ENCODE peak calls at places on chromosomes 6 and 20, in four cellular contexts. B is IMR-90, R is PC-9, J is left lung. O is an unnamed sample.

GRCh38 chr6:151137441-151137984 is 102.3 kb upstream of the AKAP12 start:
- DNase-seq in R (no peak), J (no peak), B (no peak), O (no peak)

GRCh38 chr6:156880913-156881312 is 103.7 kb downstream of the ARID1B start:
- DNase-seq in J (no peak), B (no peak), R (no peak), O (no peak)

GRCh38 chr6:89972024-89972381 is 77.7 kb downstream of the GJA10 start:
- DNase-seq in J (peak; percentile 78), B (no peak), R (no peak), O (no peak)

GRCh38 chr6:137451926-137452325 is 42.3 kb downstream of the OLIG3 start:
- DNase-seq in B (peak; percentile 87), R (no peak), J (no peak), O (no peak)

GRCh38 chr6:6892706-6893601 is 214.8 kb upstream of the RREB1 start:
- DNase-seq in B (no peak), J (no peak), R (no peak), O (peak; percentile 31)

GRCh38 chr20:20820780-20821495 is 108.5 kb upstream of the RALGAPA2 start:
- DNase-seq in B (no peak), R (no peak), J (no peak), O (no peak)

GRCh38 chr6:155645328-155645727 is 189.7 kb upstream of the NOX3 start:
- DNase-seq in B (peak; percentile 62), J (no peak), R (no peak), O (no peak)

GRCh38 chr20:14622796-14623195 is 285.4 kb upstream of the FLRT3 start:
- DNase-seq in J (no peak), R (peak; percentile 18), B (peak; percentile 2), O (no peak)

GRCh38 chr6:111589366-111589765 is 16.3 kb downstream of the TRAF3IP2 start:
- DNase-seq in B (peak; percentile 83), J (no peak), R (peak; percentile 75), O (no peak)

GRCh38 chr6:146896960-146897701 is 298.4 kb downstream of the ADGB start:
- DNase-seq in R (no peak), J (no peak), B (no peak), O (no peak)

GRCh38 chr20:5212897-5213296 is 86.1 kb downstream of the CDS2 start:
- DNase-seq in R (no peak), J (no peak), B (no peak), O (no peak)

GRCh38 chr6:17493286-17493685 is 99.9 kb downstream of the CAP2 start:
- DNase-seq in J (no peak), B (peak; percentile 85), R (peak; percentile 8), O (no peak)

GRCh38 chr20:642398-643174 is 10.4 kb downstream of the SRXN1 start:
- DNase-seq in R (no peak), J (peak; percentile 76), B (no peak), O (peak; percentile 62)

GRCh38 chr6:22149081-22149480 is 147.8 kb downstream of the PRL start:
- DNase-seq in J (no peak), R (no peak), B (no peak), O (no peak)

GRCh38 chr20:64164123-64164836 is at the start of gene MYT1:
- DNase-seq in R (no peak), B (no peak), J (no peak), O (no peak)

GRCh38 chr20:24522452-24523330 is 53.3 kb downstream of the SYNDIG1 start:
- DNase-seq in B (no peak), J (no peak), R (no peak), O (no peak)

GRCh38 chr6:162109466-162110040 is 618.0 kb downstream of the PRKN start:
- DNase-seq in B (no peak), J (no peak), R (no peak), O (no peak)

GRCh38 chr6:100479180-100480035 is 14.7 kb upstream of the SIM1 start:
- DNase-seq in R (no peak), J (no peak), B (peak; percentile 49), O (no peak)

GRCh38 chr6:162887981-162888689 is 160.4 kb downstream of the PACRG start:
- DNase-seq in J (no peak), B (no peak), R (no peak), O (peak; percentile 33)

GRCh38 chr6:109053285-109053684 is 41.4 kb downstream of the SESN1 start:
- DNase-seq in R (no peak), B (no peak), J (no peak), O (no peak)

GRCh38 chr20:10771435-10772140 is 97.8 kb upstream of the JAG1 start:
- DNase-seq in B (peak; percentile 38), J (no peak), R (no peak), O (no peak)

GRCh38 chr6:126607281-126607680 is 267.4 kb downstream of the CENPW start:
- DNase-seq in B (no peak), R (no peak), J (no peak), O (no peak)

GRCh38 chr20:38321959-38322598 is 18.1 kb downstream of the BPI start:
- DNase-seq in J (no peak), R (peak; percentile 47), B (peak; percentile 73), O (no peak)

GRCh38 chr6:1094306-1094705 is 217.6 kb upstream of the FOXQ1 start:
- DNase-seq in R (no peak), J (no peak), B (peak; percentile 79), O (no peak)

GRCh38 chr20:46222521-46223007 is 85.7 kb downstream of the CDH22 start:
- DNase-seq in B (no peak), R (no peak), J (no peak), O (peak; percentile 77)

GRCh38 chr20:17227669-17228623 is 1.1 kb downstream of the PCSK2 start:
- DNase-seq in J (peak; percentile 49), B (peak; percentile 1), R (no peak), O (no peak)

GRCh38 chr6:40743226-40743625 is 156.1 kb upstream of the LRFN2 start:
- DNase-seq in B (no peak), J (no peak), R (no peak), O (no peak)

GRCh38 chr6:122931916-122932315 is 64.1 kb upstream of the CLVS2 start:
- DNase-seq in R (no peak), J (no peak), B (no peak), O (no peak)

GRCh38 chr20:62408055-62408454 is 970 bp upstream of the CABLES2 start:
- DNase-seq in R (no peak), J (no peak), B (no peak), O (no peak)

GRCh38 chr6:32879691-32880090 is 25.7 kb downstream of the PSMB9 start:
- DNase-seq in R (no peak), J (peak; percentile 80), B (no peak), O (no peak)

GRCh38 chr20:10863337-10864060 is 189.7 kb upstream of the JAG1 start:
- DNase-seq in B (peak; percentile 90), R (peak; percentile 44), J (no peak), O (peak; percentile 33)

GRCh38 chr6:28940294-28940858 is 16.6 kb upstream of the TRIM27 start:
- DNase-seq in B (no peak), J (no peak), R (peak; percentile 55), O (peak; percentile 17)

GRCh38 chr6:116564921-116565872 is 6.1 kb upstream of the RWDD1 start:
- DNase-seq in R (no peak), J (peak; percentile 79), B (no peak), O (no peak)

GRCh38 chr20:39876974-39877615 is 811.9 kb downstream of the MAFB start:
- DNase-seq in R (no peak), B (no peak), J (no peak), O (no peak)

GRCh38 chr6:20564269-20564668 is 30.0 kb downstream of the CDKAL1 start:
- DNase-seq in J (no peak), R (no peak), B (peak; percentile 27), O (no peak)

GRCh38 chr6:7909323-7910276 is 988 bp downstream of the TXNDC5 start:
- DNase-seq in B (peak; percentile 27), J (peak; percentile 92), R (peak; percentile 52), O (peak; percentile 68)

GRCh38 chr20:60108397-60108796 is 150.2 kb downstream of the CDH26 start:
- DNase-seq in J (no peak), B (peak; percentile 34), R (no peak), O (no peak)

GRCh38 chr6:10414766-10415592 is at the start of gene TFAP2A:
- DNase-seq in B (peak; percentile 56), R (peak; percentile 55), J (no peak), O (no peak)
- TF ChIP-seq CTCF in B (peak; percentile 40), R (peak; percentile 34), J (no peak), O (no peak)

GRCh38 chr20:43925786-43926185 is 11.1 kb downstream of the TOX2 start:
- DNase-seq in J (no peak), B (peak; percentile 58), R (no peak), O (peak; percentile 38)
- H3K4me1 ChIP-seq in J (peaks cover 20% of the 10 kb centered on the region), B (peaks cover 14% of the 10 kb centered on the region), R (peaks cover 45% of the 10 kb centered on the region), O (no peaks in the 10 kb centered on the region)

DNA sequence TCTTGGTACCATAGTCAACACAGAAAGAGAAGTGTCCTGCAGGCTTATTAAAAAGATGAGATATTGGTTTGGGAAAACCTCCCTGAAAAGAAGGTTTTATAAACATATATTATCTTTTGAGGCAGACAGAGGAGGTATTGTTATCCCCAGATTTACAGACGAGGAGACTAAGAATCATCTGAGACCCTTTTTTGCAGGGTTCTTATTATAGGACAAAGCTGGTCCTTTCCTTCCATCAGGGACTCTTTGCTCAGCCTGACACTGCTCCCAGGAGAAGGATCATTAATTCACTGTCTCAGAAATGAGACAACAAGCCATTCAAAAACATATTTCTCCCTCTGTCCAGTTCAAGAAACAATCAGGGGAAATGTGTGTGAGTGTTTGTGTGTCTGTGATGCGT is 33.6 kb downstream of the HIVEP2 start:
- DNase-seq in R (no peak), J (no peak), B (no peak), O (no peak)
- H3K36me3 ChIP-seq in R (no peaks in the 10 kb centered on the region), J (no peaks in the 10 kb centered on the region), B (peaks cover 2% of the 10 kb centered on the region), O (no peaks in the 10 kb centered on the region)

DNA sequence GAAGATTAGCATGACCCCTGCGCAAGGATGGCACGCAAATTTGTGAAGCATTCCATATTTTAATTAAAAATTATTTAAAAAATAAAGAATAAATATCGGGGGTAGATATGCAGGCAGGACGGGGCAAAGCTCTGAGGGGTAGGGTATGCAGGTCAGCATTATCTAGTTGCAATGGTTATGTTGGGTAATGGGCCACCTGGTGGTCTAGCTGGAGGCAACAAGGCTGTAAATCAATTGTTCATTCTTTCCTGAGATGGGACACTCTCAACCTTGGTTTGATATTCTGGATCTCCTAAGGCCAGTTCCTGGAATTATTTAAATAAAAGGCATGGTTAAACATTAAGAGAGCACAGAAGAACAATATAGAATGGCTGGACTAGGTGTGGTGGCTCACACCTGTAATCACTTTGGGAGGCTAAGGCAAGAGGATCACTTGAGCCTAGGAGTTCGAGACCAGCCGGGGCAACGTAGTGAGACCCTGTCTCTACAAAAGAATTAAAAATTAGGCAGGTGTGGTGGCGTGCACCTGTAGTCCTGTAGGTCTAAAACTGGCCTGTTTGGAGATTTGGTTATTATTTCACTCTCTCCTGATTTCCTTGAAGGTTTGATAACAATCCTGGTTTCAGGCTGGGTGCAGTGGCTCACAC is 15.5 kb downstream of the SRSF6 start:
- DNase-seq in B (no peak), J (no peak), R (no peak), O (no peak)
- TF ChIP-seq CTCF in B (no peak), J (no peak), R (no peak), O (no peak)

DNA sequence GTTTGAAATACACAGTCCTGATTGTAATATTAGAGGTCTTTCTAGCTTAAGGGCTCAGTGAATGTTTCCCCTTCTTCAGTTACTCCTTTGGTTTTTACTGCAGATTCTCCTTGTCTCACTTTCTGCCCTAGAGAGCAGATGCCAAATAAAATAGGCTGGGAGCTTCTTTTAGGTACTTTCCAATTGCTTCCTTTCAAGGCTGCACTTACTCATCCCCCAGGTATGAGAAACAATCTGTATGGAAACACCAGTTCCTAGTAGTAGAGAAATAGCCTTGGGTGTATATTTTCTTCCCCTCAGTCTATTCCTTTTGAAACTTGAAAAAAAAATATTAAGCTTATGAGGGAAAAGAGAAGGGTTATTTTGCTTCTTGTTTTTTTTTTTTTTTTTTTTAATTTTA is 139.7 kb downstream of the PAK5 start:
- DNase-seq in J (no peak), R (no peak), B (peak; percentile 1), O (no peak)
- H3K4me1 ChIP-seq in J (no peaks in the 10 kb centered on the region), R (no peaks in the 10 kb centered on the region), B (no peaks in the 10 kb centered on the region), O (no peaks in the 10 kb centered on the region)

GRCh38 chr6:75086236-75086635 is 119.6 kb downstream of the COL12A1 start:
- DNase-seq in R (no peak), B (no peak), J (no peak), O (no peak)
- H3K36me3 ChIP-seq in R (no peaks in the 10 kb centered on the region), B (peaks cover 52% of the 10 kb centered on the region), J (no peaks in the 10 kb centered on the region), O (peaks cover 5% of the 10 kb centered on the region)

O was measured in heart right ventricle.